ENCODE peak calls at places on chromosomes 5 and 9, in six cellular contexts. J is tibial nerve, S is T1000, R is naive B cell, Y is WTC11, I is kidney epithelial cell. K is an unnamed sample.

GRCh38 chr9:136808075-136808780 is 480 bp downstream of the RABL6 start:
- DNase-seq in J (no peak), Y (no peak), I (no peak), S (no peak), R (no peak), K (no peak)

GRCh38 chr5:88677943-88678779 is 204.8 kb downstream of the MEF2C start:
- DNase-seq in I (no peak), Y (peak; percentile 63), J (no peak), S (no peak), R (no peak), K (no peak)

GRCh38 chr5:9148242-9148641 is 397.6 kb downstream of the SEMA5A start:
- DNase-seq in R (no peak), S (no peak), J (no peak), I (no peak), Y (no peak), K (no peak)

GRCh38 chr9:131426545-131426944 is 32.7 kb downstream of the PRRC2B start:
- DNase-seq in I (no peak), Y (no peak), S (no peak), J (no peak), R (no peak), K (no peak)

GRCh38 chr5:14591548-14591947 is 10.0 kb downstream of the OTULINL start:
- DNase-seq in J (no peak), S (no peak), Y (no peak), I (no peak), R (no peak), K (no peak)

GRCh38 chr5:103013933-103014552 is 105.9 kb downstream of the GIN1 start:
- DNase-seq in Y (no peak), R (no peak), I (no peak), J (no peak), S (no peak), K (no peak)

GRCh38 chr9:69822091-69822750 is 1.6 kb downstream of the CFAP95 start:
- DNase-seq in I (no peak), J (no peak), S (no peak), Y (no peak), R (no peak), K (no peak)

GRCh38 chr5:169149317-169149716 is 151.6 kb downstream of the SLIT3 start:
- DNase-seq in J (no peak), I (no peak), R (no peak), S (no peak), Y (no peak), K (no peak)

GRCh38 chr9:78298046-78298511 is 1.2 kb downstream of the PSAT1 start:
- DNase-seq in Y (peak; percentile 41), J (no peak), S (no peak), R (no peak), I (no peak), K (no peak)